ENCODE peak calls at places on chromosomes 12 and 14, in four cellular contexts. J is NCI-H2029 treated with DMSO at 0.1 percent for 48 hours; W is M059J; F is CD8-positive, alpha-beta T cell. Q is an unnamed sample.

GRCh38 chr14:63800651-63801385 is 52.0 kb upstream of the SYNE2 start:
- DNase-seq in J (no peak), W (no peak), F (no peak), Q (no peak)

GRCh38 chr12:116389990-116390655 is 112.6 kb upstream of the MED13L start:
- DNase-seq in J (no peak), W (peak; percentile 98), F (no peak), Q (peak; percentile 98)

GRCh38 chr12:109740694-109741245 is 27.1 kb downstream of the FAM222A start:
- DNase-seq in J (no peak), W (no peak), F (no peak), Q (no peak)

GRCh38 chr14:103728721-103729120 is 13.1 kb downstream of the ZFYVE21 start:
- DNase-seq in J (peak; percentile 2), W (no peak), F (no peak), Q (no peak)

GRCh38 chr12:130827432-130827831 is 11.6 kb downstream of the STX2 start:
- DNase-seq in J (no peak), W (no peak), F (no peak), Q (no peak)

GRCh38 chr14:61048640-61049039 is 67.6 kb downstream of the SLC38A6 start:
- DNase-seq in J (no peak), W (no peak), F (no peak), Q (no peak)

GRCh38 chr12:102824218-102824835 is 92.7 kb downstream of the PAH start:
- DNase-seq in J (no peak), W (peak; percentile 23), F (no peak), Q (peak; percentile 2)

GRCh38 chr12:48999371-49000131 is at the start of gene DDN:
- DNase-seq in J (no peak), W (peak; percentile 53), F (peak; percentile 56), Q (peak; percentile 46)

GRCh38 chr12:48336564-48336963 is 14.2 kb downstream of the ZNF641 start:
- DNase-seq in J (no peak), W (peak; percentile 2), F (no peak), Q (no peak)

GRCh38 chr12:68451261-68452091 is 119.3 kb upstream of the MDM1 start:
- DNase-seq in J (no peak), W (peak; percentile 92), F (peak; percentile 4), Q (peak; percentile 62)

GRCh38 chr14:74793506-74794155 is 30.5 kb downstream of the YLPM1 start:
- DNase-seq in J (no peak), W (no peak), F (no peak), Q (peak; percentile 15)

GRCh38 chr12:24955853-24956252 is 7.0 kb upstream of the BCAT1 start:
- DNase-seq in J (no peak), W (no peak), F (no peak), Q (peak; percentile 41)

GRCh38 chr12:541676-542289 is 82.0 kb downstream of the B4GALNT3 start:
- DNase-seq in J (no peak), W (peak; percentile 75), F (no peak), Q (peak; percentile 48)

GRCh38 chr12:76820888-76821482 is 57.1 kb downstream of the ZDHHC17 start:
- DNase-seq in J (no peak), W (peak; percentile 47), F (no peak), Q (peak; percentile 28)

GRCh38 chr12:53221203-53222076 is 10.6 kb downstream of the RARG start:
- DNase-seq in J (no peak), W (peak; percentile 79), F (peak; percentile 41), Q (peak; percentile 59)